ENCODE peak calls at places on chromosomes 5 and 9, in ten cellular contexts. V is GM04503; P is head of caudate nucleus; C is T1000; L is neural progenitor cell; W is GOT3; M is HTR-8/SVneo; F is left ventricle myocardium inferior; K is cardiac fibroblast; Q is CD4-positive, CD25-positive, alpha-beta regulatory T cell. N is an unnamed sample.
A peak's percentile ranks its signal among the peaks of the same experiment; 100 is the strongest.

GRCh38 chr5:103703617-103704016 is 141.0 kb upstream of the NUDT12 start:
- DNase-seq in F (no peak), W (no peak), K (no peak), C (no peak), M (no peak), V (no peak), P (no peak), Q (no peak), L (no peak), N (no peak)

GRCh38 chr5:38835887-38836286 is 9.9 kb upstream of the OSMR start:
- DNase-seq in C (no peak), W (no peak), K (peak; percentile 87), F (no peak), Q (no peak), M (no peak), V (no peak), L (peak; percentile 3), P (no peak), N (no peak)

GRCh38 chr5:78377056-78377717 is 16.8 kb downstream of the SCAMP1 start:
- DNase-seq in M (no peak), P (no peak), V (no peak), W (no peak), C (no peak), L (no peak), Q (no peak), K (peak; percentile 63), F (no peak), N (no peak)

GRCh38 chr9:83688921-83689320 is 18.8 kb downstream of the UBQLN1 start:
- DNase-seq in C (no peak), M (no peak), P (no peak), V (no peak), K (no peak), W (no peak), L (no peak), F (no peak), Q (no peak), N (no peak)

GRCh38 chr9:74948897-74949296 is 3.8 kb downstream of the C9orf40 start:
- DNase-seq in P (no peak), Q (no peak), C (no peak), L (no peak), W (no peak), M (no peak), K (no peak), F (no peak), V (no peak), N (no peak)

GRCh38 chr5:172777381-172778222 is 6.6 kb upstream of the DUSP1 start:
- DNase-seq in W (peak; percentile 68), P (peak; percentile 42), L (no peak), M (peak; percentile 72), K (peak; percentile 92), C (peak; percentile 47), F (peak; percentile 85), Q (peak; percentile 89), V (no peak), N (peak; percentile 96)

GRCh38 chr9:137352511-137353222 is 50.6 kb upstream of the NRARP start:
- DNase-seq in L (no peak), M (no peak), K (no peak), F (no peak), P (no peak), W (no peak), V (no peak), Q (no peak), C (no peak), N (no peak)

GRCh38 chr5:51096859-51097258 is 286.4 kb upstream of the ISL1 start:
- DNase-seq in W (no peak), Q (no peak), C (no peak), P (no peak), F (no peak), L (no peak), M (no peak), V (no peak), K (no peak), N (no peak)

GRCh38 chr9:16640649-16641048 is 229.8 kb downstream of the BNC2 start:
- DNase-seq in F (no peak), M (no peak), L (peak; percentile 45), W (no peak), C (no peak), Q (no peak), K (peak; percentile 30), P (no peak), V (no peak), N (no peak)

GRCh38 chr5:66113160-66113559 is 30.9 kb upstream of the SREK1 start:
- DNase-seq in P (no peak), W (no peak), V (peak; percentile 27), C (no peak), K (peak; percentile 87), F (no peak), L (no peak), M (no peak), Q (no peak), N (no peak)

GRCh38 chr9:134209731-134210311 is 45.5 kb upstream of the RNU6ATAC start:
- DNase-seq in W (no peak), L (peak; percentile 0), K (no peak), C (no peak), V (no peak), F (no peak), M (no peak), P (no peak), Q (no peak), N (no peak)

GRCh38 chr5:150116667-150117395 is 30.5 kb upstream of the CSF1R start:
- DNase-seq in P (no peak), Q (no peak), L (peak; percentile 1), F (no peak), K (no peak), C (peak; percentile 25), W (no peak), V (no peak), M (no peak), N (no peak)

GRCh38 chr5:137113161-137113560 is 386.0 kb downstream of the SPOCK1 start:
- DNase-seq in V (no peak), M (no peak), L (no peak), C (no peak), Q (no peak), W (no peak), F (no peak), P (no peak), K (no peak), N (no peak)

GRCh38 chr5:96347502-96348292 is 85.4 kb downstream of the PCSK1 start:
- DNase-seq in P (no peak), F (no peak), M (no peak), L (no peak), C (no peak), W (no peak), K (peak; percentile 48), Q (no peak), V (no peak), N (no peak)

GRCh38 chr5:168819004-168819626 is 239.9 kb upstream of the PANK3 start:
- DNase-seq in M (no peak), K (no peak), C (no peak), W (no peak), P (no peak), Q (no peak), V (no peak), F (no peak), L (peak; percentile 74), N (no peak)

GRCh38 chr5:76602094-76602726 is 21.0 kb downstream of the F2RL2 start:
- DNase-seq in P (no peak), Q (no peak), W (no peak), F (no peak), L (no peak), M (peak; percentile 11), V (no peak), K (peak; percentile 59), C (no peak), N (no peak)

GRCh38 chr5:31237159-31237558 is 43.7 kb downstream of the CDH6 start:
- DNase-seq in V (no peak), Q (no peak), F (no peak), P (no peak), M (no peak), L (no peak), C (no peak), W (no peak), K (peak; percentile 26), N (peak; percentile 5)

GRCh38 chr9:82531795-82532194 is 531.1 kb downstream of the RASEF start:
- DNase-seq in W (no peak), F (no peak), P (no peak), M (no peak), K (no peak), C (no peak), L (no peak), Q (no peak), V (no peak), N (no peak)

GRCh38 chr9:70257991-70258691 is 637 bp upstream of the SMC5 start:
- DNase-seq in C (no peak), M (no peak), W (no peak), P (peak; percentile 35), L (peak; percentile 65), Q (peak; percentile 72), K (peak; percentile 58), F (no peak), V (peak; percentile 12), N (peak; percentile 17)

GRCh38 chr5:120479066-120479465 is 15.0 kb downstream of the PRR16 start:
- DNase-seq in W (no peak), Q (no peak), M (peak; percentile 5), K (peak; percentile 36), F (no peak), L (no peak), C (no peak), V (no peak), P (no peak), N (no peak)

GRCh38 chr5:87069974-87070608 is 197.6 kb upstream of the RASA1 start:
- DNase-seq in P (no peak), C (no peak), V (peak; percentile 17), Q (peak; percentile 12), M (peak; percentile 23), K (peak; percentile 86), W (no peak), F (no peak), L (peak; percentile 6), N (peak; percentile 17)

GRCh38 chr5:16773990-16774389 is 157.2 kb upstream of the RETREG1 start:
- DNase-seq in F (no peak), K (peak; percentile 64), P (no peak), Q (no peak), L (peak; percentile 41), W (no peak), M (no peak), C (no peak), V (peak; percentile 77), N (no peak)

GRCh38 chr5:15885156-15885555 is 294.4 kb downstream of the MARCHF11 start:
- DNase-seq in W (no peak), K (peak; percentile 7), F (no peak), L (no peak), M (no peak), C (no peak), P (no peak), Q (no peak), V (no peak), N (no peak)

GRCh38 chr5:117379521-117379920 is 804.9 kb upstream of the SEMA6A start:
- DNase-seq in L (no peak), Q (no peak), W (no peak), C (no peak), F (no peak), V (no peak), P (no peak), K (no peak), M (no peak), N (no peak)

GRCh38 chr9:128056086-128056485 is 11.0 kb downstream of the NAIF1 start:
- DNase-seq in F (no peak), K (no peak), L (no peak), W (no peak), P (peak; percentile 22), V (no peak), Q (no peak), M (no peak), C (no peak), N (no peak)

GRCh38 chr9:81772144-81772543 is 82.8 kb upstream of the TLE1 start:
- DNase-seq in K (peak; percentile 34), F (no peak), C (no peak), L (no peak), W (no peak), V (no peak), P (no peak), Q (no peak), M (peak; percentile 17), N (no peak)

GRCh38 chr9:114123031-114123977 is 24.2 kb upstream of the KIF12 start:
- DNase-seq in P (no peak), M (no peak), Q (no peak), C (no peak), V (no peak), K (no peak), F (no peak), W (no peak), L (no peak), N (no peak)

GRCh38 chr9:83628540-83628939 is 5.6 kb downstream of the IDNK start:
- DNase-seq in C (no peak), L (no peak), W (no peak), P (no peak), M (no peak), Q (no peak), K (no peak), F (no peak), V (no peak), N (no peak)